ENCODE peak calls at places on chromosome 11, in six cellular contexts. L is thoracic aorta, O is K562, J is WTC11, N is PC-3, T is kidney. K is an unnamed sample.

GRCh38 chr11:69283446-69283845 is 10.5 kb upstream of the MYEOV start:
- DNase-seq in L (no peak), J (no peak), T (peak; percentile 18), N (no peak), O (no peak), K (no peak)

GRCh38 chr11:82995754-82996398 is 75.8 kb downstream of the RAB30 start:
- DNase-seq in J (no peak), T (no peak), L (no peak), O (no peak), N (no peak), K (no peak)

GRCh38 chr11:65298655-65299179 is 15.9 kb upstream of the CDC42EP2 start:
- DNase-seq in J (no peak), N (no peak), O (no peak), T (peak; percentile 90), L (no peak), K (peak; percentile 48)

GRCh38 chr11:32196137-32196536 is 105.3 kb downstream of the RCN1 start:
- DNase-seq in O (no peak), N (no peak), J (no peak), L (no peak), T (no peak), K (no peak)

GRCh38 chr11:111777094-111778046 is 11.2 kb upstream of the PPP2R1B start:
- DNase-seq in L (no peak), T (no peak), N (peak; percentile 81), J (no peak), O (peak; percentile 59), K (no peak)

GRCh38 chr11:101860694-101861371 is 54.0 kb upstream of the CEP126 start:
- DNase-seq in N (peak; percentile 90), J (peak; percentile 27), O (peak; percentile 10), L (no peak), T (peak; percentile 54), K (no peak)

GRCh38 chr11:129402196-129402595 is 26.5 kb downstream of the BARX2 start:
- DNase-seq in O (no peak), N (no peak), J (no peak), T (no peak), L (no peak), K (no peak)

GRCh38 chr11:117717485-117718314 is 79.3 kb downstream of the DSCAML1 start:
- DNase-seq in T (peak; percentile 82), N (peak; percentile 57), J (peak; percentile 50), L (no peak), O (no peak), K (peak; percentile 80)

GRCh38 chr11:118522571-118523072 is 4.7 kb upstream of the TTC36 start:
- DNase-seq in J (peak; percentile 51), T (no peak), L (no peak), O (peak; percentile 44), N (peak; percentile 61), K (no peak)

GRCh38 chr11:5992150-5992549 is 5.4 kb upstream of the OR52L1 start:
- DNase-seq in T (no peak), J (no peak), O (no peak), L (no peak), N (no peak), K (no peak)

GRCh38 chr11:129950319-129951034 is 52.2 kb downstream of the PRDM10 start:
- DNase-seq in N (no peak), L (no peak), J (no peak), O (peak; percentile 27), T (peak; percentile 74), K (peak; percentile 65)

GRCh38 chr11:68998390-68998911 is 14.6 kb downstream of the MRGPRF start:
- DNase-seq in N (peak; percentile 25), J (peak; percentile 8), T (peak; percentile 46), O (no peak), L (no peak), K (peak; percentile 30)

GRCh38 chr11:50032574-50032973 is at the start of gene OR4C45:
- DNase-seq in T (no peak), L (no peak), N (no peak), O (no peak), J (no peak), K (no peak)

GRCh38 chr11:17544181-17544622 is at the start of gene USH1C:
- DNase-seq in L (no peak), O (peak; percentile 97), N (no peak), T (peak; percentile 80), J (peak; percentile 79), K (no peak)

GRCh38 chr11:130771708-130772107 is 144.6 kb downstream of the SNX19 start:
- DNase-seq in N (no peak), O (no peak), L (no peak), T (no peak), J (no peak), K (no peak)

GRCh38 chr11:46039990-46040389 is 81.3 kb downstream of the PHF21A start:
- DNase-seq in N (no peak), O (no peak), J (no peak), T (no peak), L (no peak), K (no peak)

GRCh38 chr11:35486446-35486845 is 39.0 kb downstream of the PAMR1 start:
- DNase-seq in J (no peak), T (no peak), O (peak; percentile 35), L (no peak), N (peak; percentile 25), K (no peak)

GRCh38 chr11:1101318-1102089 is 26.8 kb downstream of the MUC2 start:
- DNase-seq in N (no peak), O (no peak), L (no peak), T (peak; percentile 70), J (no peak), K (peak; percentile 39)

GRCh38 chr11:78359921-78360320 is 57.7 kb downstream of the GAB2 start:
- DNase-seq in J (no peak), O (no peak), L (no peak), N (no peak), T (no peak), K (no peak)

GRCh38 chr11:64799256-64799924 is 3.6 kb downstream of the MAP4K2 start:
- DNase-seq in O (no peak), T (peak; percentile 62), L (no peak), N (no peak), J (no peak), K (no peak)

GRCh38 chr11:112504056-112504455 is 243.4 kb upstream of the PLET1 start:
- DNase-seq in T (no peak), J (no peak), N (peak; percentile 12), O (no peak), L (no peak), K (no peak)

GRCh38 chr11:130806746-130807145 is 109.5 kb downstream of the SNX19 start:
- DNase-seq in T (no peak), O (no peak), N (no peak), L (no peak), J (no peak), K (no peak)

GRCh38 chr11:31810779-31811647 is at the start of gene PAX6:
- DNase-seq in T (peak; percentile 73), J (peak; percentile 75), L (no peak), O (peak; percentile 57), N (peak; percentile 74), K (peak; percentile 68)

GRCh38 chr11:123429336-123429735 is 733 bp upstream of the GRAMD1B start:
- DNase-seq in T (no peak), N (peak; percentile 69), O (no peak), J (no peak), L (no peak), K (no peak)

GRCh38 chr11:123429851-123430735 is at the start of gene GRAMD1B:
- DNase-seq in T (peak; percentile 81), J (peak; percentile 82), L (no peak), N (peak; percentile 81), O (no peak), K (peak; percentile 67)

GRCh38 chr11:123431619-123432018 is 1.6 kb downstream of the GRAMD1B start:
- DNase-seq in T (no peak), L (no peak), O (no peak), N (peak; percentile 86), J (no peak), K (no peak)

GRCh38 chr11:123428221-123428631 is 1.8 kb upstream of the GRAMD1B start:
- DNase-seq in T (no peak), O (no peak), L (no peak), J (no peak), N (no peak), K (no peak)

DNA sequence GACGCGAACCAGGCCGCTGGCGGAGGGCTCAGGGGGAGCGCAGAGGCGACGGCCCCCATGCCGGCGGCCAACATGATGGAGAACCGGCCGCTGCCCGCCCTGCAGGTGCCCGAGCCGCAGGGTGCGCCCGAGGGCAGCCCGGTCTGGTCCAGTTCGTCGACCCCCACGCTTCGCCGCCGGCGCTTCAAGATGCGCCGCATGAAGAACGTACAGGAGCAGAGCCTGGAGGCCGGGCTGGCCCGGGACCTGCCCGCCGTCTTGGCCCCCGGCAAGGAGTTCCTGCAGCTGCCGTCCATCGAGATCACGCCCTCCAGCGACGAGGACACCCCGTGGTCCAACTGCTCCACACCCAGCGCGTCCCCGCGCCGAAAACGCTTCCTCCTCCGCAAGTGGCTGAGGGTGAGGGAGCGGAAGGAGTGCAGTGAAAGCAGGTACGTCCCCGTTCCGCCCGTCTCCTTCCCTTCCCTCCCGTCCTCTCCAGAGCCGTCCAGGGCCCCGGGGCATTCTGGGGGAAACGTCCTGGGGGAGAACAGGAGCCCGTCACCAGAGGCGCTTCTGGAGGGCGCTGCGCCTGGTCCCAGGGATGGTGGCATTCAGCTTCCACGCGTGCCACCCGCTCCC is 777 bp downstream of the GRAMD1B start:
- DNase-seq in N (peak; percentile 72), J (peak; percentile 64), L (no peak), O (no peak), T (peak; percentile 88), K (peak; percentile 91)
- TF ChIP-seq CTCF in N (no peak), J (no peak), L (no peak), O (no peak), T (no peak), K (no peak)

GRCh38 chr11:15707971-15708370 is 593.2 kb downstream of the INSC start:
- DNase-seq in N (peak; percentile 9), J (peak; percentile 12), O (no peak), T (peak; percentile 89), L (no peak), K (peak; percentile 51)
- TF ChIP-seq CTCF in N (no peak), J (no peak), O (no peak), T (no peak), L (no peak), K (no peak)

DNA sequence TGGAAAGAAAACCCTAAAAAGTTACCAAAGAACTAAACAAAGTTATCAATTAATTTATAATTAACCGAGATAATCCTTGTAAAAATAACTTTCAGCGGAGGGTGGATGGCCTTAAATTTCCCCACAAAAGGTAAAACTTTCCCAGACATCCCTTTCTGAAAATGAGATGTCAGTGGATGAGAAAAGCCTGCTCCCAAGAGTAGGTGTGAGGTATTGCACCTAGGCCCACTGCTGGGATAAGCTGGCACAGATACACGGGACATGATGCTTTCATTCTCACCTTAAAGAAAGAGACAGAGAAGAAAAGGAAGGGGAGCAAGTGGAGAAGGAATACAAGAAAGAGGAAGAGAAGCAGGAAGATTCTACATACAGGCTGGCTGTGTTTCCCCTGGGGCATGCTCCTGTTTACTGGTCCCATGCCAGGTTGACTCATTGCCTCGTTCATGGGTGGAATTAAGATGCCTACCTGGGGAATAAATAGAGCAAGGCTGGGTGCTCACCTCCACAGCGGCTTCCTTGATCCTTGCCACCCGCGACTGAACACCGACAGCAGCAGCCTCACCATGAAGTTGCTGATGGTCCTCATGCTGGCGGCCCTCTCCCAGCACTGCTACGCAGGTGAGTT is at the start of gene SCGB2A2:
- DNase-seq in L (no peak), T (no peak), N (peak; percentile 73), J (no peak), O (peak; percentile 37), K (no peak)
- TF ChIP-seq CTCF in L (no peak), T (peak; percentile 50), N (peak; percentile 69), J (peak; percentile 22), O (no peak), K (no peak)

DNA sequence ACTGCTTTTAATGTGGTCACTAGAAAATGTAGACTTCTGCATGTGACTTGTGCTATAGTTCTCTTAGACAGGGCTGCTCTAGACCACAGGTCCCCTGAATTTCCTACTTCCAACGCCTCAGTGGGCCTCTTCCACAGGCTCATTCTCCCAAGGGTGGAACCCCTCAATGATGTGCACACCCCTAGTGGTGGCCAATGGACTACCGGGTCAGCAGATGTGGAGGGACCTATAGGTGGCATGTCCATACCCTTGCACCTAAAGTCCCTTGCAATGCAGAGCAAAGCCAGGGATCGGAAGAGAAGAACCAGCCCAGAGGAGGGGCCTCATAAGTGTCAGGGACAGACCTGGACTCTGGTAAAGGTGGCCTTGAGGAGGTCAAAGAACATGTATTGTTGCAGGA is 20.0 kb downstream of the MMP13 start:
- DNase-seq in O (no peak), T (no peak), L (no peak), J (no peak), N (no peak), K (no peak)
- TF ChIP-seq CTCF in O (no peak), T (no peak), L (no peak), J (no peak), N (peak; percentile 48), K (no peak)